ENCODE peak calls at places on chromosome 19, in ten cellular contexts. One of them, this sample, is unnamed.

GRCh38 chr19:42547927-42548326 is 19.6 kb upstream of the CEACAM1 start:
- DNase-seq in heart left ventricle: no peak
- DNase-seq in PC-3: no peak
- DNase-seq in body of pancreas: no peak
- DNase-seq in GM23338: no peak
- DNase-seq in thoracic aorta: no peak
- DNase-seq in osteoblast: no peak
- DNase-seq in H9: no peak
- DNase-seq in psoas muscle: no peak
- DNase-seq in tibial nerve: no peak
- DNase-seq in this sample: no peak

GRCh38 chr19:58409010-58409790 is 751 bp downstream of the ZNF584 start:
- DNase-seq in heart left ventricle: peak
- DNase-seq in PC-3: peak
- DNase-seq in body of pancreas: no peak
- DNase-seq in GM23338: peak
- DNase-seq in thoracic aorta: no peak
- DNase-seq in osteoblast: peak
- DNase-seq in H9: peak
- DNase-seq in psoas muscle: no peak
- DNase-seq in tibial nerve: no peak
- DNase-seq in this sample: no peak

GRCh38 chr19:45780448-45781281 is 1.6 kb downstream of the DMPK start:
- DNase-seq in heart left ventricle: no peak
- DNase-seq in PC-3: no peak
- DNase-seq in body of pancreas: no peak
- DNase-seq in GM23338: no peak
- DNase-seq in thoracic aorta: no peak
- DNase-seq in osteoblast: peak
- DNase-seq in H9: no peak
- DNase-seq in psoas muscle: no peak
- DNase-seq in tibial nerve: no peak
- DNase-seq in this sample: no peak

GRCh38 chr19:50300814-50301606 is 28.2 kb downstream of the KCNC3 start:
- DNase-seq in heart left ventricle: no peak
- DNase-seq in PC-3: peak
- DNase-seq in body of pancreas: no peak
- DNase-seq in GM23338: no peak
- DNase-seq in thoracic aorta: no peak
- DNase-seq in osteoblast: peak
- DNase-seq in H9: no peak
- DNase-seq in psoas muscle: no peak
- DNase-seq in tibial nerve: no peak
- DNase-seq in this sample: peak

GRCh38 chr19:575527-576506 is 3.4 kb downstream of the BSG start:
- DNase-seq in heart left ventricle: peak
- DNase-seq in PC-3: peak
- DNase-seq in body of pancreas: peak
- DNase-seq in GM23338: peak
- DNase-seq in thoracic aorta: no peak
- DNase-seq in osteoblast: peak
- DNase-seq in H9: no peak
- DNase-seq in psoas muscle: peak
- DNase-seq in tibial nerve: no peak
- DNase-seq in this sample: peak

GRCh38 chr19:58009666-58010301 is 7.2 kb upstream of the ZNF606 start:
- DNase-seq in heart left ventricle: peak
- DNase-seq in PC-3: peak
- DNase-seq in body of pancreas: peak
- DNase-seq in GM23338: peak
- DNase-seq in thoracic aorta: peak
- DNase-seq in osteoblast: peak
- DNase-seq in H9: peak
- DNase-seq in psoas muscle: peak
- DNase-seq in tibial nerve: peak
- DNase-seq in this sample: peak

GRCh38 chr19:48368942-48369341 is 4.8 kb downstream of the SYNGR4 start:
- DNase-seq in heart left ventricle: peak
- DNase-seq in PC-3: no peak
- DNase-seq in body of pancreas: peak
- DNase-seq in GM23338: no peak
- DNase-seq in thoracic aorta: no peak
- DNase-seq in osteoblast: no peak
- DNase-seq in H9: no peak
- DNase-seq in psoas muscle: no peak
- DNase-seq in tibial nerve: no peak
- DNase-seq in this sample: no peak

GRCh38 chr19:5978606-5979552 is 939 bp upstream of the RANBP3 start:
- DNase-seq in heart left ventricle: no peak
- DNase-seq in PC-3: no peak
- DNase-seq in body of pancreas: no peak
- DNase-seq in GM23338: no peak
- DNase-seq in thoracic aorta: no peak
- DNase-seq in osteoblast: peak
- DNase-seq in H9: no peak
- DNase-seq in psoas muscle: peak
- DNase-seq in tibial nerve: no peak
- DNase-seq in this sample: no peak

GRCh38 chr19:6580313-6580712 is 10.6 kb downstream of the CD70 start:
- DNase-seq in heart left ventricle: no peak
- DNase-seq in PC-3: peak
- DNase-seq in body of pancreas: no peak
- DNase-seq in GM23338: no peak
- DNase-seq in thoracic aorta: no peak
- DNase-seq in osteoblast: peak
- DNase-seq in H9: no peak
- DNase-seq in psoas muscle: no peak
- DNase-seq in tibial nerve: no peak
- DNase-seq in this sample: peak

GRCh38 chr19:16927883-16928282 is 39.1 kb downstream of the F2RL3 start:
- DNase-seq in heart left ventricle: no peak
- DNase-seq in PC-3: no peak
- DNase-seq in body of pancreas: no peak
- DNase-seq in GM23338: no peak
- DNase-seq in thoracic aorta: no peak
- DNase-seq in osteoblast: no peak
- DNase-seq in H9: no peak
- DNase-seq in psoas muscle: no peak
- DNase-seq in tibial nerve: no peak
- DNase-seq in this sample: no peak

GRCh38 chr19:40089462-40089861 is 1.3 kb downstream of the ZNF780A start:
- DNase-seq in heart left ventricle: peak
- DNase-seq in PC-3: no peak
- DNase-seq in body of pancreas: no peak
- DNase-seq in GM23338: no peak
- DNase-seq in thoracic aorta: no peak
- DNase-seq in osteoblast: no peak
- DNase-seq in H9: no peak
- DNase-seq in psoas muscle: no peak
- DNase-seq in tibial nerve: no peak
- DNase-seq in this sample: peak

GRCh38 chr19:40921005-40921897 is 39.2 kb upstream of the CYP2A7 start:
- DNase-seq in heart left ventricle: no peak
- DNase-seq in PC-3: peak
- DNase-seq in body of pancreas: peak
- DNase-seq in GM23338: no peak
- DNase-seq in thoracic aorta: no peak
- DNase-seq in osteoblast: no peak
- DNase-seq in H9: no peak
- DNase-seq in psoas muscle: no peak
- DNase-seq in tibial nerve: no peak
- DNase-seq in this sample: no peak

GRCh38 chr19:11261431-11261901 is 858 bp downstream of the DOCK6 start:
- DNase-seq in heart left ventricle: no peak
- DNase-seq in PC-3: no peak
- DNase-seq in body of pancreas: no peak
- DNase-seq in GM23338: peak
- DNase-seq in thoracic aorta: no peak
- DNase-seq in osteoblast: no peak
- DNase-seq in H9: no peak
- DNase-seq in psoas muscle: no peak
- DNase-seq in tibial nerve: no peak
- DNase-seq in this sample: no peak

GRCh38 chr19:5042556-5042955 is 73.6 kb downstream of the KDM4B start:
- DNase-seq in heart left ventricle: no peak
- DNase-seq in PC-3: no peak
- DNase-seq in body of pancreas: no peak
- DNase-seq in GM23338: no peak
- DNase-seq in thoracic aorta: no peak
- DNase-seq in osteoblast: no peak
- DNase-seq in H9: no peak
- DNase-seq in psoas muscle: no peak
- DNase-seq in tibial nerve: no peak
- DNase-seq in this sample: no peak

GRCh38 chr19:45901432-45901903 is 945 bp downstream of the MYPOP start:
- DNase-seq in heart left ventricle: peak
- DNase-seq in PC-3: no peak
- DNase-seq in body of pancreas: peak
- DNase-seq in GM23338: peak
- DNase-seq in thoracic aorta: no peak
- DNase-seq in osteoblast: peak
- DNase-seq in H9: peak
- DNase-seq in psoas muscle: peak
- DNase-seq in tibial nerve: peak
- DNase-seq in this sample: peak

GRCh38 chr19:485583-486236 is 10.6 kb upstream of the MADCAM1 start:
- DNase-seq in heart left ventricle: peak
- DNase-seq in PC-3: no peak
- DNase-seq in body of pancreas: peak
- DNase-seq in GM23338: no peak
- DNase-seq in thoracic aorta: no peak
- DNase-seq in osteoblast: peak
- DNase-seq in H9: no peak
- DNase-seq in psoas muscle: no peak
- DNase-seq in tibial nerve: peak
- DNase-seq in this sample: peak

DNA sequence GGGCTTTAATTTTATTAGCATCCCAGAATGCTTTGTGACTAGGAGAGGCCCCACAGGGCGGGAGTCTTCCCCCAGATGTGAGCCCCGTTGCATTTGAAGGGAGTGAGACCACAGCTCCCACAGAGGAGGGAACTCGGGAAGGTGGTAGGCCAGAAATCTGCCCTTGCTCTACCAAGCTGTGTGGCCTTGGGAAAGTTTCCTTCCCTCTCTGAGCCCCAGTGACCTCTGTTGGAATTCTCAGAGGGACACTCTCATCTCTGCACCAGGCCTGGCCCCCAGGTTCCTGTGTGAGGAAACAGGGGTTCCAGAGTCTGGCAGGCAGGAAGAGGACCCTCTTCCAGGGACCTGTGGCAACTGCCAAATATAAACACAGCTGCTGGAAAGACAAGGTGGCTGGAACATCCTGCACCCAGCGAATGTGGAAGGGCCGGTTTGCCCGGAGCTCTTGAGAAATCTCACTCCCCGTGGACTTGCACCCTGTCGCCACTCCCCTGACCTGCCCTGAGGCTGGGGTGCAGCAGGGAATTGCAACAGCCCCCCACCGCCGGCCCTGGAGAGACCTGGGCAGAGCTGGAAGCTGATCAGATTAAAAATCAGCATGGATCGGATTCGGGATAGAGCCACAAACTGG is 52.7 kb downstream of the GADD45B start:
- DNase-seq in heart left ventricle: no peak
- DNase-seq in PC-3: peak
- DNase-seq in body of pancreas: no peak
- DNase-seq in GM23338: no peak
- DNase-seq in thoracic aorta: no peak
- DNase-seq in osteoblast: peak
- DNase-seq in H9: peak
- DNase-seq in psoas muscle: no peak
- DNase-seq in tibial nerve: no peak
- DNase-seq in this sample: no peak
- H3K27ac ChIP-seq in heart left ventricle: no peak
- H3K27ac ChIP-seq in PC-3: peak
- H3K27ac ChIP-seq in body of pancreas: no peak
- H3K27ac ChIP-seq in GM23338: no peak
- H3K27ac ChIP-seq in thoracic aorta: no peak
- H3K27ac ChIP-seq in osteoblast: peak
- H3K27ac ChIP-seq in H9: no peak
- H3K27ac ChIP-seq in psoas muscle: no peak
- H3K27ac ChIP-seq in tibial nerve: no peak
- H3K27ac ChIP-seq in this sample: peak

GRCh38 chr19:28426110-28426901 is 786.6 kb downstream of the UQCRFS1 start:
- DNase-seq in heart left ventricle: no peak
- DNase-seq in PC-3: no peak
- DNase-seq in body of pancreas: no peak
- DNase-seq in GM23338: no peak
- DNase-seq in thoracic aorta: no peak
- DNase-seq in osteoblast: no peak
- DNase-seq in H9: no peak
- DNase-seq in psoas muscle: no peak
- DNase-seq in tibial nerve: no peak
- DNase-seq in this sample: no peak
- H3K27ac ChIP-seq in heart left ventricle: no peak
- H3K27ac ChIP-seq in PC-3: no peak
- H3K27ac ChIP-seq in body of pancreas: no peak
- H3K27ac ChIP-seq in GM23338: no peak
- H3K27ac ChIP-seq in thoracic aorta: no peak
- H3K27ac ChIP-seq in osteoblast: no peak
- H3K27ac ChIP-seq in H9: no peak
- H3K27ac ChIP-seq in psoas muscle: no peak
- H3K27ac ChIP-seq in tibial nerve: no peak
- H3K27ac ChIP-seq in this sample: no peak

DNA sequence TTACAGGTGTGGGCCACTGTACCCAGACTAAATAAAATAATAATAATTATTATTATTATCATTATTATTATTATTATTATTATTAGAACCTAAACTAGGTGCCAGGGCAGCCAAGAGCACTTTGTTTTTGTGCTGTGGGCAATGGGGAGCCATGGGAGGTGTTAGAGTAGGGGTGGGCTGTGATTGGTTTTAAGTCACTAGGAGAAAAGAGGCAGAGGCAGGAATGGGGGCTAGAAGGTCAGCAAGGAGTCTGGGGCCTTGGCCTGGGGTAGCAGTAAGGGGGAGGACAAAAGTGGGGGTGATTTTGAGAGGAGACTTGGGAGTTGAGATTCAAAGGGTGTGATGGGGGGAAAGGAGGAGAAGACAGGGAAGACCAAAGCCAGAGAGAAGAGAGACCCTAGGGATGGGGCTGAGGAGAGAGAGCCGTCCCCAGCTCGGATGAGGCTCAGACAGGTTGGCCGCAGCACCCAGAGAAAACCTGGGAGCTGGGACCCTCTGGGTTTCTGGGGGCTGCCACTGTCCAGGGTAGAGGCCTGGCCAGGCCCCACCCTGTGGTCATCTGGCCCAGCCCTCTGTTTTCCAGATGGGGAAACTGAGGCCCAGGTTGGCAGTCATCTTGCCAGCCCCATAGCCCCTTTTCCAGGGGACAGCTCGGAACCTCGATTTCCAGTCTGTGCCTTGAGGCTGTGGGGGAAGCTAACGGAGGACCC is 17.8 kb upstream of the BTBD2 start:
- DNase-seq in heart left ventricle: no peak
- DNase-seq in PC-3: no peak
- DNase-seq in body of pancreas: no peak
- DNase-seq in GM23338: no peak
- DNase-seq in thoracic aorta: no peak
- DNase-seq in osteoblast: peak
- DNase-seq in H9: no peak
- DNase-seq in psoas muscle: no peak
- DNase-seq in tibial nerve: no peak
- DNase-seq in this sample: no peak
- H3K27ac ChIP-seq in heart left ventricle: peak
- H3K27ac ChIP-seq in PC-3: no peak
- H3K27ac ChIP-seq in body of pancreas: no peak
- H3K27ac ChIP-seq in GM23338: no peak
- H3K27ac ChIP-seq in thoracic aorta: peak
- H3K27ac ChIP-seq in osteoblast: no peak
- H3K27ac ChIP-seq in H9: no peak
- H3K27ac ChIP-seq in psoas muscle: peak
- H3K27ac ChIP-seq in tibial nerve: peak
- H3K27ac ChIP-seq in this sample: no peak

GRCh38 chr19:18741124-18741493 is 50.0 kb downstream of the COMP start:
- DNase-seq in heart left ventricle: no peak
- DNase-seq in PC-3: no peak
- DNase-seq in body of pancreas: peak
- DNase-seq in GM23338: no peak
- DNase-seq in thoracic aorta: no peak
- DNase-seq in osteoblast: no peak
- DNase-seq in H9: no peak
- DNase-seq in psoas muscle: no peak
- DNase-seq in tibial nerve: no peak
- DNase-seq in this sample: no peak
- H3K27ac ChIP-seq in heart left ventricle: no peak
- H3K27ac ChIP-seq in PC-3: no peak
- H3K27ac ChIP-seq in body of pancreas: peak
- H3K27ac ChIP-seq in GM23338: no peak
- H3K27ac ChIP-seq in thoracic aorta: no peak
- H3K27ac ChIP-seq in osteoblast: no peak
- H3K27ac ChIP-seq in H9: no peak
- H3K27ac ChIP-seq in psoas muscle: no peak
- H3K27ac ChIP-seq in tibial nerve: no peak
- H3K27ac ChIP-seq in this sample: no peak

This sample was measured in mammary epithelial cell.